ENCODE peak calls at places on chromosomes 1 and 21, in seven cellular contexts. N is hippocampal formation; F is LoVo; V is activated CD8-positive, alpha-beta memory T cell treated with anti-CD3 and anti-CD28 coated beads for 48 hours; R is heart right ventricle; Y is T-helper 9 cell; Z is trophoblast cell. B is an unnamed sample.

GRCh38 chr21:26177187-26177586 is 6.6 kb upstream of the APP start:
- DNase-seq in N (no peak), F (no peak), V (no peak), R (peak; percentile 22), Y (no peak), Z (no peak), B (no peak)

GRCh38 chr1:110545492-110545891 is 26.5 kb upstream of the KCNA10 start:
- DNase-seq in N (no peak), F (no peak), V (no peak), R (no peak), Y (no peak), Z (no peak), B (no peak)

GRCh38 chr1:109490934-109491302 is 3.0 kb upstream of the CYB561D1 start:
- DNase-seq in N (no peak), F (no peak), V (no peak), R (peak; percentile 28), Y (no peak), Z (no peak), B (no peak)

GRCh38 chr1:32902535-32902920 is 1.3 kb upstream of the TMEM54 start:
- DNase-seq in N (no peak), F (no peak), V (no peak), R (no peak), Y (no peak), Z (no peak), B (no peak)

GRCh38 chr1:52365091-52365745 is 787 bp downstream of the CC2D1B start:
- DNase-seq in N (peak; percentile 43), F (peak; percentile 50), V (peak; percentile 30), R (peak; percentile 38), Y (no peak), Z (peak; percentile 52), B (no peak)

GRCh38 chr1:212496673-212497072 is 64.0 kb downstream of the NENF start:
- DNase-seq in N (no peak), F (no peak), V (no peak), R (no peak), Y (no peak), Z (no peak), B (no peak)

GRCh38 chr1:233112184-233113008 is 162.0 kb downstream of the NTPCR start:
- DNase-seq in N (no peak), F (no peak), V (no peak), R (no peak), Y (no peak), Z (no peak), B (no peak)

GRCh38 chr1:156493154-156493631 is 7.4 kb downstream of the MEF2D start:
- DNase-seq in N (no peak), F (no peak), V (no peak), R (peak; percentile 68), Y (no peak), Z (no peak), B (no peak)

GRCh38 chr1:25020173-25020840 is 90.2 kb upstream of the RUNX3 start:
- DNase-seq in N (no peak), F (no peak), V (no peak), R (no peak), Y (no peak), Z (no peak), B (no peak)

GRCh38 chr1:89200668-89201488 is 2.1 kb upstream of the GBP4 start:
- DNase-seq in N (no peak), F (no peak), V (no peak), R (no peak), Y (no peak), Z (no peak), B (peak; percentile 73)

GRCh38 chr1:52709016-52709415 is 10.9 kb upstream of the COA7 start:
- DNase-seq in N (no peak), F (no peak), V (no peak), R (no peak), Y (no peak), Z (peak; percentile 20), B (no peak)

GRCh38 chr21:43924421-43925095 is 59.5 kb downstream of the AGPAT3 start:
- DNase-seq in N (no peak), F (no peak), V (no peak), R (no peak), Y (no peak), Z (no peak), B (no peak)

GRCh38 chr1:26169201-26169600 is 438 bp upstream of the C1orf232 start:
- DNase-seq in N (no peak), F (no peak), V (no peak), R (no peak), Y (no peak), Z (no peak), B (no peak)

GRCh38 chr1:225437710-225438437 is 10.0 kb upstream of the LBR start:
- DNase-seq in N (no peak), F (no peak), V (no peak), R (no peak), Y (no peak), Z (no peak), B (peak; percentile 10)

GRCh38 chr1:2557146-2558029 is 1.2 kb downstream of the TNFRSF14 start:
- DNase-seq in N (no peak), F (no peak), V (no peak), R (no peak), Y (no peak), Z (no peak), B (no peak)

GRCh38 chr21:39386194-39386593 is 37.3 kb upstream of the HMGN1 start:
- DNase-seq in N (peak; percentile 15), F (peak; percentile 65), V (no peak), R (peak; percentile 49), Y (no peak), Z (no peak), B (no peak)

GRCh38 chr1:76687324-76688018 is 179.8 kb upstream of the ST6GALNAC5 start:
- DNase-seq in N (no peak), F (no peak), V (no peak), R (no peak), Y (no peak), Z (peak; percentile 32), B (no peak)

GRCh38 chr1:29478879-29479278 is 242.6 kb downstream of the PTPRU start:
- DNase-seq in N (no peak), F (no peak), V (no peak), R (no peak), Y (no peak), Z (no peak), B (no peak)

GRCh38 chr1:38958967-38959366 is 17.3 kb upstream of the RHBDL2 start:
- DNase-seq in N (no peak), F (no peak), V (no peak), R (no peak), Y (no peak), Z (peak; percentile 74), B (no peak)